ENCODE peak calls at places on chromosomes 6 and 20, in six cellular contexts. X is neural progenitor cell, L is WTC11, A is H9, O is PC-3, D is HS-27A. S is an unnamed sample.

GRCh38 chr20:7938058-7938457 is 2.2 kb downstream of the HAO1 start:
- DNase-seq in D (no peak), X (no peak), A (no peak), O (no peak), L (no peak), S (no peak)

GRCh38 chr20:38303908-38304379 is at the start of gene BPI:
- DNase-seq in D (no peak), X (no peak), L (no peak), O (no peak), A (no peak), S (no peak)

GRCh38 chr6:42745083-42745637 is 743 bp downstream of the TBCC start:
- DNase-seq in X (peak), O (no peak), L (peak), A (peak), D (no peak), S (no peak)

GRCh38 chr6:130183271-130184222 is 39.2 kb downstream of the SAMD3 start:
- DNase-seq in A (no peak), X (no peak), L (no peak), D (no peak), O (no peak), S (no peak)

GRCh38 chr6:61977116-61977515 is 308.9 kb downstream of the KHDRBS2 start:
- DNase-seq in L (no peak), A (no peak), X (no peak), O (no peak), D (no peak), S (no peak)

GRCh38 chr20:49878977-49879376 is 36.4 kb downstream of the SPATA2 start:
- DNase-seq in O (no peak), L (no peak), X (no peak), A (no peak), D (no peak), S (no peak)

GRCh38 chr6:7726416-7727149 is 684 bp downstream of the BMP6 start:
- DNase-seq in D (no peak), L (peak), A (peak), O (peak), X (peak), S (no peak)

GRCh38 chr6:132725947-132726607 is 12.2 kb upstream of the VNN1 start:
- DNase-seq in O (no peak), X (no peak), L (no peak), A (no peak), D (no peak), S (no peak)

GRCh38 chr6:39166189-39166917 is 51.4 kb upstream of the SAYSD1 start:
- DNase-seq in A (peak), O (peak), X (peak), L (peak), D (peak), S (peak)

GRCh38 chr6:71395731-71396409 is 107.3 kb downstream of the OGFRL1 start:
- DNase-seq in O (no peak), X (peak), L (no peak), D (no peak), A (no peak), S (no peak)

GRCh38 chr6:156021746-156022396 is 566.2 kb upstream of the NOX3 start:
- DNase-seq in D (no peak), A (no peak), O (peak), L (no peak), X (no peak), S (no peak)

GRCh38 chr6:38603966-38604365 is 35.8 kb downstream of the BTBD9 start:
- DNase-seq in X (no peak), A (no peak), L (no peak), O (no peak), D (no peak), S (no peak)

GRCh38 chr6:65075705-65076104 is 631.3 kb downstream of the EYS start:
- DNase-seq in X (no peak), D (no peak), O (no peak), L (no peak), A (no peak), S (no peak)

GRCh38 chr6:149961728-149962425 is 1.9 kb upstream of the ULBP1 start:
- DNase-seq in A (peak), X (peak), D (no peak), L (peak), O (peak), S (peak)

GRCh38 chr6:110067837-110068591 is 89.9 kb downstream of the GPR6 start:
- DNase-seq in O (no peak), A (no peak), D (no peak), X (peak), L (no peak), S (no peak)

GRCh38 chr20:11166716-11167115 is 492.9 kb upstream of the JAG1 start:
- DNase-seq in O (no peak), D (no peak), X (no peak), A (no peak), L (no peak), S (no peak)

GRCh38 chr6:16402501-16402900 is 164.1 kb downstream of the GMPR start:
- DNase-seq in L (no peak), D (no peak), X (no peak), A (no peak), O (no peak), S (no peak)

GRCh38 chr6:36301781-36302180 is 31.9 kb downstream of the PNPLA1 start:
- DNase-seq in D (no peak), O (no peak), A (no peak), X (no peak), L (no peak), S (no peak)

GRCh38 chr20:36155991-36156390 is 1.5 kb downstream of the EPB41L1 start:
- DNase-seq in O (no peak), X (no peak), L (no peak), D (no peak), A (no peak), S (no peak)

S was measured in SW 1271.